ENCODE peak calls at places on chromosomes 11 and 22, in eight cellular contexts. Y is aorta; E is kidney tubule cell; M is CD8-positive, alpha-beta memory T cell; N is T-cell; K is SW480; C is stimulated activated effector memory CD8-positive, alpha-beta T cell treated with anti-CD3 and anti-CD28 coated beads, Interleukin-12 subunit alpha, Interleukin-12 subunit beta, amount 100 ng/mL, for 72 hours; J is activated T-helper 1 cell treated with Interleukin-2 at 50 U/mL for 16 hours. L is an unnamed sample.

GRCh38 chr22:45262931-45263789 is 21.6 kb upstream of the UPK3A start:
- DNase-seq in Y (peak; percentile 68), E (peak; percentile 16), M (no peak), N (no peak), K (no peak), C (no peak), J (no peak), L (no peak)

GRCh38 chr22:17121235-17122195 is at the start of gene TMEM121B:
- DNase-seq in Y (peak; percentile 84), E (peak; percentile 72), M (no peak), N (no peak), K (peak; percentile 60), C (no peak), J (no peak), L (no peak)

GRCh38 chr11:121469910-121470309 is 17.1 kb upstream of the SORL1-AS1 start:
- DNase-seq in Y (no peak), E (no peak), M (no peak), N (no peak), K (no peak), C (no peak), J (no peak), L (no peak)

GRCh38 chr22:40403651-40404050 is 33.3 kb downstream of the SGSM3 start:
- DNase-seq in Y (no peak), E (no peak), M (no peak), N (no peak), K (no peak), C (no peak), J (no peak), L (no peak)

GRCh38 chr11:111555255-111555654 is 14.7 kb downstream of the LAYN start:
- DNase-seq in Y (no peak), E (peak; percentile 82), M (no peak), N (no peak), K (peak; percentile 22), C (no peak), J (no peak), L (no peak)

GRCh38 chr11:74670171-74670570 is 61.1 kb downstream of the CHRDL2 start:
- DNase-seq in Y (no peak), E (no peak), M (no peak), N (no peak), K (no peak), C (no peak), J (no peak), L (no peak)

GRCh38 chr11:113550179-113550578 is 75.0 kb upstream of the DRD2 start:
- DNase-seq in Y (no peak), E (no peak), M (no peak), N (no peak), K (no peak), C (no peak), J (no peak), L (no peak)

GRCh38 chr11:31770011-31770410 is 41.1 kb downstream of the PAX6 start:
- DNase-seq in Y (no peak), E (no peak), M (no peak), N (no peak), K (no peak), C (no peak), J (no peak), L (no peak)

GRCh38 chr11:57324154-57324885 is 432 bp downstream of the TNKS1BP1 start:
- DNase-seq in Y (peak; percentile 71), E (peak; percentile 41), M (no peak), N (no peak), K (peak; percentile 40), C (no peak), J (no peak), L (no peak)

GRCh38 chr11:117509543-117509942 is 181.9 kb downstream of the CEP164 start:
- DNase-seq in Y (no peak), E (no peak), M (no peak), N (no peak), K (no peak), C (no peak), J (no peak), L (no peak)

GRCh38 chr11:34866375-34866774 is 49.8 kb downstream of the APIP start:
- DNase-seq in Y (no peak), E (no peak), M (no peak), N (no peak), K (no peak), C (no peak), J (no peak), L (no peak)

GRCh38 chr11:68302256-68303054 is 9.9 kb upstream of the LRP5 start:
- DNase-seq in Y (peak; percentile 41), E (peak; percentile 86), M (no peak), N (no peak), K (peak; percentile 98), C (no peak), J (no peak), L (no peak)

GRCh38 chr22:31345331-31346254 is 553 bp downstream of the PATZ1 start:
- DNase-seq in Y (peak; percentile 88), E (peak; percentile 91), M (peak; percentile 86), N (peak; percentile 79), K (peak; percentile 76), C (peak; percentile 94), J (peak; percentile 87), L (peak; percentile 75)

GRCh38 chr22:26608129-26608528 is 9.7 kb downstream of the CRYBB1 start:
- DNase-seq in Y (no peak), E (no peak), M (no peak), N (no peak), K (no peak), C (no peak), J (no peak), L (no peak)

GRCh38 chr11:66013762-66014100 is 1.9 kb downstream of the CST6 start:
- DNase-seq in Y (no peak), E (no peak), M (no peak), N (no peak), K (no peak), C (no peak), J (no peak), L (peak; percentile 47)

GRCh38 chr11:60121259-60121658 is 32.8 kb downstream of the MS4A2 start:
- DNase-seq in Y (no peak), E (peak; percentile 56), M (no peak), N (no peak), K (no peak), C (no peak), J (no peak), L (no peak)

GRCh38 chr22:40485813-40486610 is 115.6 kb downstream of the SGSM3 start:
- DNase-seq in Y (no peak), E (peak; percentile 13), M (no peak), N (no peak), K (no peak), C (no peak), J (no peak), L (peak; percentile 81)

GRCh38 chr11:133977067-133977681 is 20.4 kb upstream of the IGSF9B start:
- DNase-seq in Y (no peak), E (no peak), M (no peak), N (no peak), K (no peak), C (no peak), J (no peak), L (no peak)

GRCh38 chr11:126318642-126319373 is 14.9 kb downstream of the DCPS start:
- DNase-seq in Y (peak; percentile 64), E (peak; percentile 82), M (no peak), N (no peak), K (peak; percentile 81), C (peak; percentile 59), J (no peak), L (peak; percentile 70)

GRCh38 chr11:92130432-92130831 is 94.2 kb upstream of the FAT3 start:
- DNase-seq in Y (no peak), E (peak; percentile 77), M (no peak), N (no peak), K (no peak), C (no peak), J (no peak), L (no peak)

GRCh38 chr22:19527861-19528417 is 3.7 kb upstream of the CLDN5 start:
- DNase-seq in Y (no peak), E (no peak), M (no peak), N (no peak), K (peak; percentile 43), C (no peak), J (no peak), L (no peak)

GRCh38 chr11:134537296-134537695 is 125.3 kb upstream of the B3GAT1 start:
- DNase-seq in Y (no peak), E (no peak), M (no peak), N (no peak), K (no peak), C (no peak), J (no peak), L (peak; percentile 16)

L was measured in RWPE2.